ENCODE peak calls at places on chromosomes 1 and 21, in ten cellular contexts. One of them, this sample, is unnamed.

GRCh38 chr1:70143052-70143659 is 62.2 kb downstream of the LRRC40 start:
- DNase-seq in CD4-positive, CD25-positive, alpha-beta regulatory T cell: no peak
- DNase-seq in mesendoderm: peak; percentile 19
- DNase-seq in Panc1: no peak
- DNase-seq in stomach: no peak
- DNase-seq in spleen: no peak
- DNase-seq in lower lobe of right lung: no peak
- DNase-seq in neuronal stem cell: no peak
- DNase-seq in HCT116: no peak
- DNase-seq in CD8-positive, alpha-beta T cell: no peak
- DNase-seq in this sample: no peak

GRCh38 chr1:52927219-52928082 is at the start of gene SCP2:
- DNase-seq in CD4-positive, CD25-positive, alpha-beta regulatory T cell: peak; percentile 81
- DNase-seq in mesendoderm: peak; percentile 76
- DNase-seq in Panc1: no peak
- DNase-seq in stomach: peak; percentile 88
- DNase-seq in spleen: peak; percentile 89
- DNase-seq in lower lobe of right lung: peak; percentile 88
- DNase-seq in neuronal stem cell: peak; percentile 69
- DNase-seq in HCT116: peak; percentile 8
- DNase-seq in CD8-positive, alpha-beta T cell: peak; percentile 43
- DNase-seq in this sample: no peak

GRCh38 chr21:39374046-39374445 is 25.2 kb upstream of the HMGN1 start:
- DNase-seq in CD4-positive, CD25-positive, alpha-beta regulatory T cell: no peak
- DNase-seq in mesendoderm: no peak
- DNase-seq in Panc1: no peak
- DNase-seq in stomach: no peak
- DNase-seq in spleen: no peak
- DNase-seq in lower lobe of right lung: no peak
- DNase-seq in neuronal stem cell: no peak
- DNase-seq in HCT116: no peak
- DNase-seq in CD8-positive, alpha-beta T cell: no peak
- DNase-seq in this sample: no peak

GRCh38 chr1:90133133-90133532 is 138.2 kb downstream of the ZNF326 start:
- DNase-seq in CD4-positive, CD25-positive, alpha-beta regulatory T cell: peak; percentile 5
- DNase-seq in mesendoderm: peak; percentile 71
- DNase-seq in Panc1: no peak
- DNase-seq in stomach: no peak
- DNase-seq in spleen: no peak
- DNase-seq in lower lobe of right lung: no peak
- DNase-seq in neuronal stem cell: peak; percentile 48
- DNase-seq in HCT116: peak; percentile 31
- DNase-seq in CD8-positive, alpha-beta T cell: no peak
- DNase-seq in this sample: peak; percentile 61

GRCh38 chr1:71295340-71295739 is 214.5 kb upstream of the ZRANB2 start:
- DNase-seq in CD4-positive, CD25-positive, alpha-beta regulatory T cell: no peak
- DNase-seq in mesendoderm: no peak
- DNase-seq in Panc1: no peak
- DNase-seq in stomach: no peak
- DNase-seq in spleen: no peak
- DNase-seq in lower lobe of right lung: no peak
- DNase-seq in neuronal stem cell: no peak
- DNase-seq in HCT116: no peak
- DNase-seq in CD8-positive, alpha-beta T cell: no peak
- DNase-seq in this sample: no peak

GRCh38 chr1:49225464-49225863 is 448.8 kb upstream of the BEND5 start:
- DNase-seq in CD4-positive, CD25-positive, alpha-beta regulatory T cell: no peak
- DNase-seq in mesendoderm: no peak
- DNase-seq in Panc1: no peak
- DNase-seq in stomach: no peak
- DNase-seq in spleen: no peak
- DNase-seq in lower lobe of right lung: no peak
- DNase-seq in neuronal stem cell: no peak
- DNase-seq in HCT116: no peak
- DNase-seq in CD8-positive, alpha-beta T cell: no peak
- DNase-seq in this sample: no peak

GRCh38 chr1:46616277-46617107 is at the start of gene MOB3C:
- DNase-seq in CD4-positive, CD25-positive, alpha-beta regulatory T cell: peak; percentile 73
- DNase-seq in mesendoderm: peak; percentile 43
- DNase-seq in Panc1: no peak
- DNase-seq in stomach: peak; percentile 81
- DNase-seq in spleen: peak; percentile 93
- DNase-seq in lower lobe of right lung: peak; percentile 88
- DNase-seq in neuronal stem cell: peak; percentile 33
- DNase-seq in HCT116: no peak
- DNase-seq in CD8-positive, alpha-beta T cell: no peak
- DNase-seq in this sample: no peak

GRCh38 chr1:17874231-17874630 is 119.1 kb downstream of the ACTL8 start:
- DNase-seq in CD4-positive, CD25-positive, alpha-beta regulatory T cell: no peak
- DNase-seq in mesendoderm: peak; percentile 66
- DNase-seq in Panc1: no peak
- DNase-seq in stomach: no peak
- DNase-seq in spleen: no peak
- DNase-seq in lower lobe of right lung: no peak
- DNase-seq in neuronal stem cell: no peak
- DNase-seq in HCT116: no peak
- DNase-seq in CD8-positive, alpha-beta T cell: no peak
- DNase-seq in this sample: no peak

GRCh38 chr21:31011412-31011811 is 26.9 kb downstream of the KRTAP19-8 start:
- DNase-seq in CD4-positive, CD25-positive, alpha-beta regulatory T cell: peak; percentile 9
- DNase-seq in mesendoderm: no peak
- DNase-seq in Panc1: no peak
- DNase-seq in stomach: no peak
- DNase-seq in spleen: no peak
- DNase-seq in lower lobe of right lung: no peak
- DNase-seq in neuronal stem cell: no peak
- DNase-seq in HCT116: no peak
- DNase-seq in CD8-positive, alpha-beta T cell: no peak
- DNase-seq in this sample: no peak

GRCh38 chr1:94746635-94747525 is 73.3 kb upstream of the SLC44A3 start:
- DNase-seq in CD4-positive, CD25-positive, alpha-beta regulatory T cell: no peak
- DNase-seq in mesendoderm: no peak
- DNase-seq in Panc1: no peak
- DNase-seq in stomach: no peak
- DNase-seq in spleen: no peak
- DNase-seq in lower lobe of right lung: no peak
- DNase-seq in neuronal stem cell: no peak
- DNase-seq in HCT116: no peak
- DNase-seq in CD8-positive, alpha-beta T cell: no peak
- DNase-seq in this sample: no peak

GRCh38 chr1:67214420-67215174 is 48.3 kb downstream of the IL23R start:
- DNase-seq in CD4-positive, CD25-positive, alpha-beta regulatory T cell: peak; percentile 72
- DNase-seq in mesendoderm: peak; percentile 19
- DNase-seq in Panc1: no peak
- DNase-seq in stomach: no peak
- DNase-seq in spleen: no peak
- DNase-seq in lower lobe of right lung: no peak
- DNase-seq in neuronal stem cell: no peak
- DNase-seq in HCT116: peak; percentile 19
- DNase-seq in CD8-positive, alpha-beta T cell: peak; percentile 12
- DNase-seq in this sample: no peak

GRCh38 chr1:28031173-28031572 is 57.2 kb downstream of the EYA3 start:
- DNase-seq in CD4-positive, CD25-positive, alpha-beta regulatory T cell: no peak
- DNase-seq in mesendoderm: no peak
- DNase-seq in Panc1: no peak
- DNase-seq in stomach: no peak
- DNase-seq in spleen: no peak
- DNase-seq in lower lobe of right lung: no peak
- DNase-seq in neuronal stem cell: no peak
- DNase-seq in HCT116: no peak
- DNase-seq in CD8-positive, alpha-beta T cell: no peak
- DNase-seq in this sample: no peak

GRCh38 chr1:101293461-101294045 is 56.7 kb downstream of the S1PR1 start:
- DNase-seq in CD4-positive, CD25-positive, alpha-beta regulatory T cell: no peak
- DNase-seq in mesendoderm: no peak
- DNase-seq in Panc1: no peak
- DNase-seq in stomach: no peak
- DNase-seq in spleen: no peak
- DNase-seq in lower lobe of right lung: no peak
- DNase-seq in neuronal stem cell: no peak
- DNase-seq in HCT116: no peak
- DNase-seq in CD8-positive, alpha-beta T cell: no peak
- DNase-seq in this sample: no peak

DNA sequence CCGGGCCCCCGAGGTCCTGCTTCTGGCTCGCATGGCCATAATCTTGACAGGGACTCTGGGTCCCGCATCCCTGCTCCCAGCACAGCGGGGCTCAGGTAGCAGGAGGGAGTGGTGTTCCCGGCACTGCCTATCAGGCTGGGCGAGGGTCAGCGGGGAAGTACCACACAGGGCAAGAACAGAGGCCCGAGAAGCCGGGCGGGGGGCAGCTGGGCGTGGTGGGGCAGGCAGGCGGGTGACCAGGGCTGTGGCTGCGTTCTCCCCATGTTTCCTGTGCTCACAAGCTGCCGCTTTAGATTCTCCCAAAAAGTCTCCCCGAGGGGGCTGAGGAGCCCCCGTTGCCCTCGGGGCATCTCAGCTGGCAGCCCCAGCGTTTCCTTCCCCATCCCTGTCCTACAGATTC is 18.3 kb downstream of the ATAD3B start:
- DNase-seq in CD4-positive, CD25-positive, alpha-beta regulatory T cell: no peak
- DNase-seq in mesendoderm: no peak
- DNase-seq in Panc1: no peak
- DNase-seq in stomach: no peak
- DNase-seq in spleen: no peak
- DNase-seq in lower lobe of right lung: no peak
- DNase-seq in neuronal stem cell: no peak
- DNase-seq in HCT116: no peak
- DNase-seq in CD8-positive, alpha-beta T cell: no peak
- DNase-seq in this sample: no peak
- H3K36me3 ChIP-seq in CD4-positive, CD25-positive, alpha-beta regulatory T cell: peaks cover 32% of the 10 kb centered on the region
- H3K36me3 ChIP-seq in mesendoderm: peaks cover 8% of the 10 kb centered on the region
- H3K36me3 ChIP-seq in Panc1: peaks cover 6% of the 10 kb centered on the region
- H3K36me3 ChIP-seq in stomach: peaks cover 40% of the 10 kb centered on the region
- H3K36me3 ChIP-seq in spleen: peaks cover 87% of the 10 kb centered on the region
- H3K36me3 ChIP-seq in lower lobe of right lung: peaks cover 72% of the 10 kb centered on the region
- H3K36me3 ChIP-seq in neuronal stem cell: peaks cover 26% of the 10 kb centered on the region
- H3K36me3 ChIP-seq in HCT116: peaks cover 11% of the 10 kb centered on the region
- H3K36me3 ChIP-seq in CD8-positive, alpha-beta T cell: peaks cover 8% of the 10 kb centered on the region
- H3K36me3 ChIP-seq in this sample: peaks cover 54% of the 10 kb centered on the region

DNA sequence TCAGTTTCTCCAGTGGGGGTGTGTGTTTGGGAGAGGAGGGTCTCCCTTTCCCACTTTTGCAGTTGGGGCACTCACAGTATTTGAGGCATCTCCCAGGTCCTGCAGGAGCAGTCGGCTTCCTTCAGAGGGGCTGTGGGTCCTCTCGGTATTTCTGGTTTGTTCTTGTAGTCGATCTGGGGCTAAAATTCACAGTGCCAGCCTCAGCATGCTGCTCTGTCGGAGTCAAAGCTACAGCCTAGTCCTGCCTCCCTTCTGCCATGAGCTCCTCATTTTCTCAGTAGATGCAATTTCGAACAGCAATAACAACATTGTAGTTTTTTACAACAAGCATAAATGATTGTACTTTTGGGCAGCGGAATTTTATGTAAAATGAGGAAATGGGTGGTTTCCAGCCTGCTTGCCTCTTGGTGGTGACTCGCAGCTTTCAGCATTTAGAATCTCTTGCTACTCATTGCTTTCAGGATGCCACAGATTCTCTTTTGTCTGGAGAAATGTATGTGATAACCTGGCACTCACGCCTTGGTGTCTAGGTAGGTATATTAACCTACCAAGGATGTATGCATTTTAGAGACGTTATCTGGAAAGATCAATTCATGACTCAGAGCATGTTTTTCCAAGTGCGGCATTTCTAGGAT is 82.4 kb upstream of the C21orf91 start:
- DNase-seq in CD4-positive, CD25-positive, alpha-beta regulatory T cell: no peak
- DNase-seq in mesendoderm: peak; percentile 35
- DNase-seq in Panc1: no peak
- DNase-seq in stomach: no peak
- DNase-seq in spleen: no peak
- DNase-seq in lower lobe of right lung: no peak
- DNase-seq in neuronal stem cell: no peak
- DNase-seq in HCT116: no peak
- DNase-seq in CD8-positive, alpha-beta T cell: no peak
- DNase-seq in this sample: no peak
- H3K27ac ChIP-seq in CD4-positive, CD25-positive, alpha-beta regulatory T cell: no peak overlapping the region
- H3K27ac ChIP-seq in mesendoderm: peak overlapping the region; percentile 45
- H3K27ac ChIP-seq in Panc1: peak overlapping the region; percentile 23
- H3K27ac ChIP-seq in stomach: no peak overlapping the region
- H3K27ac ChIP-seq in spleen: no peak overlapping the region
- H3K27ac ChIP-seq in lower lobe of right lung: no peak overlapping the region
- H3K27ac ChIP-seq in neuronal stem cell: peak overlapping the region; percentile 5
- H3K27ac ChIP-seq in HCT116: no peak overlapping the region
- H3K27ac ChIP-seq in CD8-positive, alpha-beta T cell: no peak overlapping the region
- H3K27ac ChIP-seq in this sample: no peak overlapping the region

DNA sequence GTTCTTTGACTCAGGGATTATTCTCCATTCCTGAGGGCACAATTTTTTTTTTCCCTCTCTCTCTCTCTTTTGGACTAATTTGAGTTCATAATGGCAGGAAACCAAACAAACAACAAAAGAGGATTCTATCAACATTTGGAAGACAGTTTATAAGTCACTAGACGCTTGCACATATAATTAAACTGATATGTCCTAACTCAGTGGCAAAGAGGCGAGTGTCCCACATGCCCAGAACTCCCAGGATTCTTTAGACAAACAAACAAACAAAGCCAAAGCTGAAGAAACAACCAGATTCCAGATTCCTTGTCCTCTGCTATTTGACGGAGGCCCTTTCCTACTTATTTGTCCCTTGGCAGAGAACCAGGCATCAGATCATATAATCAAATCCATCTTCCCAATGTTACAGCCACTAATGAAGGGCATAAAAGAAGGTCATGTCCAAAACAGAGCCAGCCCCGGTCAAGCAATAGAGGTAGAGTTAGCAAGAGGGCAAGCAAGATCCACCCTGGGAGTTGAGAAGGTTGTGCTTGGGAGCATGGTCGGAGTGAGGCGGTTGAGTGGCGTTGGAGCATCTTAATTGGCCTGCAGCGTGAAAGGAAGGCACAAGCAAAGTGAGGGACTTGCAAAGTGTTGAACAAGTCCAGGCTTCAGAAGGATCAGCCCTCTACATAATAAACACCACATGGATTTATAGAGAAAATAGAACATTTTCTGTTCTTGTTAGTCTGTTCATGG is 30.3 kb downstream of the ZNF362 start:
- DNase-seq in CD4-positive, CD25-positive, alpha-beta regulatory T cell: no peak
- DNase-seq in mesendoderm: no peak
- DNase-seq in Panc1: no peak
- DNase-seq in stomach: no peak
- DNase-seq in spleen: peak; percentile 51
- DNase-seq in lower lobe of right lung: no peak
- DNase-seq in neuronal stem cell: no peak
- DNase-seq in HCT116: no peak
- DNase-seq in CD8-positive, alpha-beta T cell: no peak
- DNase-seq in this sample: no peak
- H3K36me3 ChIP-seq in CD4-positive, CD25-positive, alpha-beta regulatory T cell: peaks cover 45% of the 10 kb centered on the region
- H3K36me3 ChIP-seq in mesendoderm: peaks cover 1% of the 10 kb centered on the region
- H3K36me3 ChIP-seq in Panc1: no peaks in the 10 kb centered on the region
- H3K36me3 ChIP-seq in stomach: peaks cover 10% of the 10 kb centered on the region
- H3K36me3 ChIP-seq in spleen: peaks cover 16% of the 10 kb centered on the region
- H3K36me3 ChIP-seq in lower lobe of right lung: peaks cover 55% of the 10 kb centered on the region
- H3K36me3 ChIP-seq in neuronal stem cell: peaks cover 18% of the 10 kb centered on the region
- H3K36me3 ChIP-seq in HCT116: no peaks in the 10 kb centered on the region
- H3K36me3 ChIP-seq in CD8-positive, alpha-beta T cell: peaks cover 5% of the 10 kb centered on the region
- H3K36me3 ChIP-seq in this sample: peaks cover 53% of the 10 kb centered on the region

DNA sequence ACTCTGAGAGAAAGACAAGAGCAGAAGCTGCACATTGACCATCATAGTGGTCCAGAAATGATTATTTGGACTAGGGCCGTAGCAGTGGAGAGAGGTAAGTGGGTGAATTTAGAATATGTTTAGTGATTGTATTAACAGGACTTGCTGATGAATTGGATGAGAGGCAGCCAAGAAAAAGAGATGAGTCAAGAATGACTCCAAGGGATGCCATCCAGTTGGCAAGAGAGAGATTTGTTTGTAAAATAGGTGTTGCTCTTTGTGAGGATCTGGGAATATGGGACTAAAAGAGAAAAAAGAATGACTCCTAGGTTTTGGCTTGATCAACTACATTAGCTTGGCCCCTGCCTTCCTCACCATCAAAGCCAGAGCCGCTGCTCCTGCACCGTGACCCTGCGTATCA is 54.2 kb upstream of the ARTN start:
- DNase-seq in CD4-positive, CD25-positive, alpha-beta regulatory T cell: no peak
- DNase-seq in mesendoderm: no peak
- DNase-seq in Panc1: peak; percentile 33
- DNase-seq in stomach: no peak
- DNase-seq in spleen: no peak
- DNase-seq in lower lobe of right lung: no peak
- DNase-seq in neuronal stem cell: no peak
- DNase-seq in HCT116: no peak
- DNase-seq in CD8-positive, alpha-beta T cell: no peak
- DNase-seq in this sample: no peak
- H3K27ac ChIP-seq in CD4-positive, CD25-positive, alpha-beta regulatory T cell: no peak overlapping the region
- H3K27ac ChIP-seq in mesendoderm: no peak overlapping the region
- H3K27ac ChIP-seq in Panc1: no peak overlapping the region
- H3K27ac ChIP-seq in stomach: no peak overlapping the region
- H3K27ac ChIP-seq in spleen: no peak overlapping the region
- H3K27ac ChIP-seq in lower lobe of right lung: no peak overlapping the region
- H3K27ac ChIP-seq in neuronal stem cell: no peak overlapping the region
- H3K27ac ChIP-seq in HCT116: no peak overlapping the region
- H3K27ac ChIP-seq in CD8-positive, alpha-beta T cell: no peak overlapping the region
- H3K27ac ChIP-seq in this sample: no peak overlapping the region